ENCODE peak calls at places on chromosome 22, in seven cellular contexts. K is activated CD4-positive, alpha-beta T cell treated with anti-CD3 and anti-CD28 coated beads, Interleukin-2, amount 50 U/mL, for 1 hour; F is H9; J is ureter; U is pulmonary artery endothelial cell; A is stimulated activated effector memory CD8-positive, alpha-beta T cell treated with anti-CD3 and anti-CD28 coated beads, Interleukin-12 subunit alpha, Interleukin-12 subunit beta, amount 100 ng/mL, for 72 hours; W is AG09309. R is an unnamed sample.

GRCh38 chr22:28989484-28989883 is 72.1 kb downstream of the C22orf31 start:
- DNase-seq in W (no peak), J (no peak), K (no peak), F (no peak), U (no peak), A (no peak), R (no peak)

GRCh38 chr22:43642807-43643206 is 169.3 kb downstream of the EFCAB6 start:
- DNase-seq in K (no peak), J (no peak), U (no peak), F (no peak), W (no peak), A (no peak), R (no peak)

GRCh38 chr22:49020314-49020713 is 807.4 kb downstream of the BRD1 start:
- DNase-seq in W (no peak), F (no peak), K (no peak), J (no peak), U (no peak), A (no peak), R (no peak)

GRCh38 chr22:32050678-32051515 is 7.8 kb downstream of the SLC5A1 start:
- DNase-seq in F (peak), A (peak), U (no peak), K (peak), J (peak), W (peak), R (no peak)

GRCh38 chr22:31289335-31289734 is 3.0 kb downstream of the PIK3IP1 start:
- DNase-seq in W (no peak), J (no peak), K (peak), U (no peak), A (no peak), F (no peak), R (no peak)

GRCh38 chr22:48948575-48949170 is 879.0 kb downstream of the BRD1 start:
- DNase-seq in J (peak), K (no peak), U (no peak), F (peak), W (no peak), A (peak), R (no peak)

GRCh38 chr22:46090631-46091201 is 59.6 kb upstream of the PPARA start:
- DNase-seq in U (no peak), K (no peak), A (no peak), J (no peak), F (no peak), W (peak), R (no peak)

GRCh38 chr22:29327089-29327764 is 11.7 kb upstream of the RASL10A start:
- DNase-seq in W (no peak), A (no peak), J (no peak), U (no peak), K (no peak), F (no peak), R (no peak)

GRCh38 chr22:17283423-17283822 is 64.2 kb upstream of the ADA2 start:
- DNase-seq in K (no peak), U (no peak), W (no peak), F (no peak), J (peak), A (no peak), R (no peak)

GRCh38 chr22:36916034-36916433 is 2.6 kb downstream of the CSF2RB start:
- DNase-seq in J (no peak), W (no peak), K (no peak), U (no peak), A (no peak), F (no peak), R (no peak)

GRCh38 chr22:46813816-46814597 is 51.6 kb downstream of the TBC1D22A start:
- DNase-seq in F (no peak), W (no peak), U (no peak), J (no peak), K (no peak), A (no peak), R (no peak)

GRCh38 chr22:48084041-48084748 is 1321.7 kb downstream of the TBC1D22A start:
- DNase-seq in J (no peak), A (no peak), U (no peak), K (no peak), F (no peak), W (no peak), R (no peak)

GRCh38 chr22:24370426-24370825 is 57.0 kb upstream of the ADORA2A start:
- DNase-seq in J (no peak), U (no peak), F (no peak), K (no peak), W (no peak), A (no peak), R (no peak)

GRCh38 chr22:49576241-49577141 is 251.2 kb downstream of the BRD1 start:
- DNase-seq in J (peak), U (no peak), F (peak), A (no peak), W (no peak), K (no peak), R (no peak)

GRCh38 chr22:49481651-49482399 is 345.8 kb downstream of the BRD1 start:
- DNase-seq in U (no peak), W (no peak), K (no peak), J (no peak), F (no peak), A (no peak), R (no peak)

GRCh38 chr22:40602231-40602630 is 34.3 kb downstream of the MRTFA start:
- DNase-seq in J (no peak), F (no peak), K (no peak), U (no peak), W (no peak), A (no peak), R (no peak)

GRCh38 chr22:50612168-50612714 is 11.6 kb downstream of the MAPK8IP2 start:
- DNase-seq in F (no peak), W (no peak), K (no peak), J (no peak), A (no peak), U (no peak), R (no peak)

GRCh38 chr22:47194476-47195155 is 432.2 kb downstream of the TBC1D22A start:
- DNase-seq in J (no peak), K (no peak), W (no peak), U (no peak), A (no peak), F (no peak), R (no peak)

GRCh38 chr22:23526588-23527315 is 53.3 kb downstream of the IGLL1 start:
- DNase-seq in W (no peak), U (no peak), A (no peak), J (no peak), F (no peak), K (no peak), R (no peak)

GRCh38 chr22:17009640-17010291 is 1.7 kb upstream of the GAB4 start:
- DNase-seq in F (no peak), U (no peak), A (no peak), K (no peak), W (no peak), J (no peak), R (no peak)

R was measured in NCI-H187 treated with DMSO at 0.1 percent for 48 hours.